ENCODE peak calls at places on chromosomes 3 and 15, in seven cellular contexts. One of them, this sample, is unnamed.
A peak's percentile ranks its signal among the peaks of the same experiment; 100 is the strongest.

GRCh38 chr3:168407381-168407780 is 311.7 kb upstream of the GOLIM4 start:
- DNase-seq in stimulated activated CD8-positive, alpha-beta memory T cell treated with anti-CD3 and anti-CD28 coated beads, Interleukin-2, amount 100 ng/mL, for 48 hours: no peak
- DNase-seq in psoas muscle: no peak
- DNase-seq in HL-60: no peak
- DNase-seq in neural crest cell: no peak
- DNase-seq in NCI-H1417: no peak
- DNase-seq in DMS 273 treated with DMSO at 0.1 percent for 48 hours: no peak
- DNase-seq in this sample: no peak

GRCh38 chr15:100959066-100960050 is 40.2 kb downstream of the LRRK1 start:
- DNase-seq in neural crest cell: no peak
- DNase-seq in stimulated activated CD8-positive, alpha-beta memory T cell treated with anti-CD3 and anti-CD28 coated beads, Interleukin-2, amount 100 ng/mL, for 48 hours: no peak
- DNase-seq in DMS 273 treated with DMSO at 0.1 percent for 48 hours: no peak
- DNase-seq in psoas muscle: no peak
- DNase-seq in HL-60: no peak
- DNase-seq in NCI-H1417: no peak
- DNase-seq in this sample: no peak

GRCh38 chr15:85312925-85313324 is 67.5 kb upstream of the AKAP13 start:
- DNase-seq in psoas muscle: no peak
- DNase-seq in HL-60: no peak
- DNase-seq in NCI-H1417: no peak
- DNase-seq in stimulated activated CD8-positive, alpha-beta memory T cell treated with anti-CD3 and anti-CD28 coated beads, Interleukin-2, amount 100 ng/mL, for 48 hours: no peak
- DNase-seq in DMS 273 treated with DMSO at 0.1 percent for 48 hours: no peak
- DNase-seq in neural crest cell: no peak
- DNase-seq in this sample: no peak

GRCh38 chr3:38722760-38723568 is 73.5 kb upstream of the SCN5A start:
- DNase-seq in DMS 273 treated with DMSO at 0.1 percent for 48 hours: no peak
- DNase-seq in NCI-H1417: no peak
- DNase-seq in stimulated activated CD8-positive, alpha-beta memory T cell treated with anti-CD3 and anti-CD28 coated beads, Interleukin-2, amount 100 ng/mL, for 48 hours: no peak
- DNase-seq in HL-60: no peak
- DNase-seq in psoas muscle: no peak
- DNase-seq in neural crest cell: no peak
- DNase-seq in this sample: no peak

GRCh38 chr15:100601158-100601557 is 826 bp downstream of the LINS1 start:
- DNase-seq in NCI-H1417: no peak
- DNase-seq in DMS 273 treated with DMSO at 0.1 percent for 48 hours: no peak
- DNase-seq in psoas muscle: no peak
- DNase-seq in HL-60: no peak
- DNase-seq in neural crest cell: no peak
- DNase-seq in stimulated activated CD8-positive, alpha-beta memory T cell treated with anti-CD3 and anti-CD28 coated beads, Interleukin-2, amount 100 ng/mL, for 48 hours: peak; percentile 24
- DNase-seq in this sample: peak; percentile 22

GRCh38 chr15:81256916-81257315 is 60.2 kb downstream of the IL16 start:
- DNase-seq in neural crest cell: no peak
- DNase-seq in DMS 273 treated with DMSO at 0.1 percent for 48 hours: peak; percentile 3
- DNase-seq in stimulated activated CD8-positive, alpha-beta memory T cell treated with anti-CD3 and anti-CD28 coated beads, Interleukin-2, amount 100 ng/mL, for 48 hours: no peak
- DNase-seq in psoas muscle: no peak
- DNase-seq in HL-60: no peak
- DNase-seq in NCI-H1417: peak; percentile 53
- DNase-seq in this sample: no peak

GRCh38 chr15:70127797-70128756 is 30.4 kb upstream of the TLE3 start:
- DNase-seq in neural crest cell: no peak
- DNase-seq in stimulated activated CD8-positive, alpha-beta memory T cell treated with anti-CD3 and anti-CD28 coated beads, Interleukin-2, amount 100 ng/mL, for 48 hours: no peak
- DNase-seq in psoas muscle: no peak
- DNase-seq in HL-60: no peak
- DNase-seq in NCI-H1417: no peak
- DNase-seq in DMS 273 treated with DMSO at 0.1 percent for 48 hours: no peak
- DNase-seq in this sample: no peak

GRCh38 chr3:175337631-175338030 is 478.5 kb downstream of the NAALADL2 start:
- DNase-seq in NCI-H1417: no peak
- DNase-seq in neural crest cell: no peak
- DNase-seq in stimulated activated CD8-positive, alpha-beta memory T cell treated with anti-CD3 and anti-CD28 coated beads, Interleukin-2, amount 100 ng/mL, for 48 hours: no peak
- DNase-seq in psoas muscle: no peak
- DNase-seq in HL-60: no peak
- DNase-seq in DMS 273 treated with DMSO at 0.1 percent for 48 hours: no peak
- DNase-seq in this sample: no peak

GRCh38 chr3:126149960-126150515 is 30.3 kb downstream of the ALDH1L1 start:
- DNase-seq in neural crest cell: peak; percentile 0
- DNase-seq in DMS 273 treated with DMSO at 0.1 percent for 48 hours: no peak
- DNase-seq in HL-60: no peak
- DNase-seq in NCI-H1417: no peak
- DNase-seq in psoas muscle: no peak
- DNase-seq in stimulated activated CD8-positive, alpha-beta memory T cell treated with anti-CD3 and anti-CD28 coated beads, Interleukin-2, amount 100 ng/mL, for 48 hours: no peak
- DNase-seq in this sample: no peak

GRCh38 chr15:60396964-60397771 is 618 bp downstream of the ANXA2 start:
- DNase-seq in HL-60: no peak
- DNase-seq in neural crest cell: no peak
- DNase-seq in NCI-H1417: no peak
- DNase-seq in psoas muscle: peak; percentile 74
- DNase-seq in stimulated activated CD8-positive, alpha-beta memory T cell treated with anti-CD3 and anti-CD28 coated beads, Interleukin-2, amount 100 ng/mL, for 48 hours: peak; percentile 48
- DNase-seq in DMS 273 treated with DMSO at 0.1 percent for 48 hours: peak; percentile 13
- DNase-seq in this sample: peak; percentile 27

GRCh38 chr3:29152379-29152778 is 128.5 kb upstream of the RBMS3 start:
- DNase-seq in DMS 273 treated with DMSO at 0.1 percent for 48 hours: no peak
- DNase-seq in NCI-H1417: no peak
- DNase-seq in stimulated activated CD8-positive, alpha-beta memory T cell treated with anti-CD3 and anti-CD28 coated beads, Interleukin-2, amount 100 ng/mL, for 48 hours: no peak
- DNase-seq in neural crest cell: peak; percentile 17
- DNase-seq in psoas muscle: no peak
- DNase-seq in HL-60: no peak
- DNase-seq in this sample: no peak

GRCh38 chr3:10940106-10940505 is 52.4 kb upstream of the SLC6A1 start:
- DNase-seq in stimulated activated CD8-positive, alpha-beta memory T cell treated with anti-CD3 and anti-CD28 coated beads, Interleukin-2, amount 100 ng/mL, for 48 hours: no peak
- DNase-seq in DMS 273 treated with DMSO at 0.1 percent for 48 hours: no peak
- DNase-seq in HL-60: no peak
- DNase-seq in neural crest cell: no peak
- DNase-seq in psoas muscle: no peak
- DNase-seq in NCI-H1417: no peak
- DNase-seq in this sample: no peak

GRCh38 chr3:53748512-53749271 is 97.5 kb downstream of the CHDH start:
- DNase-seq in DMS 273 treated with DMSO at 0.1 percent for 48 hours: no peak
- DNase-seq in psoas muscle: no peak
- DNase-seq in stimulated activated CD8-positive, alpha-beta memory T cell treated with anti-CD3 and anti-CD28 coated beads, Interleukin-2, amount 100 ng/mL, for 48 hours: no peak
- DNase-seq in neural crest cell: no peak
- DNase-seq in NCI-H1417: no peak
- DNase-seq in HL-60: no peak
- DNase-seq in this sample: no peak